ENCODE peak calls at places on chromosomes 11 and 22, in five cellular contexts. One of them, this sample, is unnamed.

GRCh38 chr22:46798366-46799057 is 36.1 kb downstream of the TBC1D22A start:
- DNase-seq in epithelial cell of esophagus: peak
- DNase-seq in IMR-90: peak
- DNase-seq in MCF 10A: peak
- DNase-seq in activated T-helper 1 cell treated with Interleukin-2 at 50 U/mL for 16 hours: peak
- DNase-seq in this sample: peak

GRCh38 chr11:7668911-7669310 is 4.4 kb downstream of the CYB5R2 start:
- DNase-seq in epithelial cell of esophagus: peak
- DNase-seq in IMR-90: no peak
- DNase-seq in MCF 10A: no peak
- DNase-seq in activated T-helper 1 cell treated with Interleukin-2 at 50 U/mL for 16 hours: no peak
- DNase-seq in this sample: no peak

GRCh38 chr11:46322759-46323158 is 24.5 kb upstream of the DGKZ start:
- DNase-seq in epithelial cell of esophagus: no peak
- DNase-seq in IMR-90: peak
- DNase-seq in MCF 10A: no peak
- DNase-seq in activated T-helper 1 cell treated with Interleukin-2 at 50 U/mL for 16 hours: no peak
- DNase-seq in this sample: peak

GRCh38 chr22:20918663-20919220 is 1.5 kb downstream of the CRKL start:
- DNase-seq in epithelial cell of esophagus: peak
- DNase-seq in IMR-90: no peak
- DNase-seq in MCF 10A: peak
- DNase-seq in activated T-helper 1 cell treated with Interleukin-2 at 50 U/mL for 16 hours: no peak
- DNase-seq in this sample: no peak

GRCh38 chr22:28147401-28147800 is 228.3 kb upstream of the PITPNB start:
- DNase-seq in epithelial cell of esophagus: no peak
- DNase-seq in IMR-90: no peak
- DNase-seq in MCF 10A: no peak
- DNase-seq in activated T-helper 1 cell treated with Interleukin-2 at 50 U/mL for 16 hours: no peak
- DNase-seq in this sample: no peak

GRCh38 chr11:134973801-134974200 is 561.8 kb upstream of the B3GAT1 start:
- DNase-seq in epithelial cell of esophagus: no peak
- DNase-seq in IMR-90: no peak
- DNase-seq in MCF 10A: no peak
- DNase-seq in activated T-helper 1 cell treated with Interleukin-2 at 50 U/mL for 16 hours: no peak
- DNase-seq in this sample: no peak

GRCh38 chr11:9692696-9693095 is 28.8 kb downstream of the SWAP70 start:
- DNase-seq in epithelial cell of esophagus: no peak
- DNase-seq in IMR-90: no peak
- DNase-seq in MCF 10A: no peak
- DNase-seq in activated T-helper 1 cell treated with Interleukin-2 at 50 U/mL for 16 hours: no peak
- DNase-seq in this sample: no peak

GRCh38 chr11:94934362-94934761 is 39.0 kb downstream of the CWC15 start:
- DNase-seq in epithelial cell of esophagus: peak
- DNase-seq in IMR-90: peak
- DNase-seq in MCF 10A: no peak
- DNase-seq in activated T-helper 1 cell treated with Interleukin-2 at 50 U/mL for 16 hours: no peak
- DNase-seq in this sample: peak

GRCh38 chr11:93288079-93288478 is 42.5 kb upstream of the DEUP1 start:
- DNase-seq in epithelial cell of esophagus: peak
- DNase-seq in IMR-90: no peak
- DNase-seq in MCF 10A: no peak
- DNase-seq in activated T-helper 1 cell treated with Interleukin-2 at 50 U/mL for 16 hours: no peak
- DNase-seq in this sample: no peak

GRCh38 chr11:66089067-66089466 is 19.0 kb downstream of the PACS1 start:
- DNase-seq in epithelial cell of esophagus: no peak
- DNase-seq in IMR-90: no peak
- DNase-seq in MCF 10A: no peak
- DNase-seq in activated T-helper 1 cell treated with Interleukin-2 at 50 U/mL for 16 hours: no peak
- DNase-seq in this sample: no peak

GRCh38 chr11:117905524-117905923 is 23.7 kb downstream of the TMPRSS13 start:
- DNase-seq in epithelial cell of esophagus: no peak
- DNase-seq in IMR-90: no peak
- DNase-seq in MCF 10A: no peak
- DNase-seq in activated T-helper 1 cell treated with Interleukin-2 at 50 U/mL for 16 hours: no peak
- DNase-seq in this sample: no peak

GRCh38 chr22:48488149-48488551 is 1339.5 kb downstream of the BRD1 start:
- DNase-seq in epithelial cell of esophagus: no peak
- DNase-seq in IMR-90: no peak
- DNase-seq in MCF 10A: no peak
- DNase-seq in activated T-helper 1 cell treated with Interleukin-2 at 50 U/mL for 16 hours: no peak
- DNase-seq in this sample: no peak

GRCh38 chr11:21931436-21932101 is 261.3 kb upstream of the ANO5 start:
- DNase-seq in epithelial cell of esophagus: peak
- DNase-seq in IMR-90: no peak
- DNase-seq in MCF 10A: no peak
- DNase-seq in activated T-helper 1 cell treated with Interleukin-2 at 50 U/mL for 16 hours: no peak
- DNase-seq in this sample: no peak

GRCh38 chr11:118918128-118918685 is 7.5 kb downstream of the BCL9L start:
- DNase-seq in epithelial cell of esophagus: peak
- DNase-seq in IMR-90: peak
- DNase-seq in MCF 10A: peak
- DNase-seq in activated T-helper 1 cell treated with Interleukin-2 at 50 U/mL for 16 hours: no peak
- DNase-seq in this sample: no peak

GRCh38 chr11:18171377-18172000 is 1.1 kb upstream of the MRGPRX4 start:
- DNase-seq in epithelial cell of esophagus: peak
- DNase-seq in IMR-90: no peak
- DNase-seq in MCF 10A: peak
- DNase-seq in activated T-helper 1 cell treated with Interleukin-2 at 50 U/mL for 16 hours: no peak
- DNase-seq in this sample: peak

GRCh38 chr11:7098235-7098832 is 9.5 kb downstream of the RBMXL2 start:
- DNase-seq in epithelial cell of esophagus: peak
- DNase-seq in IMR-90: peak
- DNase-seq in MCF 10A: peak
- DNase-seq in activated T-helper 1 cell treated with Interleukin-2 at 50 U/mL for 16 hours: no peak
- DNase-seq in this sample: peak

GRCh38 chr11:115496892-115497291 is 7.3 kb downstream of the CADM1 start:
- DNase-seq in epithelial cell of esophagus: no peak
- DNase-seq in IMR-90: no peak
- DNase-seq in MCF 10A: no peak
- DNase-seq in activated T-helper 1 cell treated with Interleukin-2 at 50 U/mL for 16 hours: no peak
- DNase-seq in this sample: no peak

GRCh38 chr22:30876221-30876751 is 92.3 kb downstream of the MORC2 start:
- DNase-seq in epithelial cell of esophagus: no peak
- DNase-seq in IMR-90: no peak
- DNase-seq in MCF 10A: no peak
- DNase-seq in activated T-helper 1 cell treated with Interleukin-2 at 50 U/mL for 16 hours: no peak
- DNase-seq in this sample: peak

GRCh38 chr11:8032122-8032521 is 45.0 kb downstream of the EIF3F start:
- DNase-seq in epithelial cell of esophagus: no peak
- DNase-seq in IMR-90: no peak
- DNase-seq in MCF 10A: no peak
- DNase-seq in activated T-helper 1 cell treated with Interleukin-2 at 50 U/mL for 16 hours: no peak
- DNase-seq in this sample: no peak

GRCh38 chr11:108101090-108101775 is 20.1 kb upstream of the ACAT1 start:
- DNase-seq in epithelial cell of esophagus: no peak
- DNase-seq in IMR-90: no peak
- DNase-seq in MCF 10A: no peak
- DNase-seq in activated T-helper 1 cell treated with Interleukin-2 at 50 U/mL for 16 hours: no peak
- DNase-seq in this sample: no peak

GRCh38 chr11:120401506-120401905 is 65.3 kb downstream of the ARHGEF12 start:
- DNase-seq in epithelial cell of esophagus: peak
- DNase-seq in IMR-90: no peak
- DNase-seq in MCF 10A: peak
- DNase-seq in activated T-helper 1 cell treated with Interleukin-2 at 50 U/mL for 16 hours: no peak
- DNase-seq in this sample: no peak

This sample was measured in iPS-NIHi11.